ENCODE peak calls at places on chromosomes 12 and 14, in four cellular contexts. R is PC-3, J is lower lobe of right lung, H is left lung. O is an unnamed sample.
A peak's percentile ranks its signal among the peaks of the same experiment; 100 is the strongest.

GRCh38 chr12:106149096-106149784 is 10.5 kb upstream of the NUAK1 start:
- ATAC-seq in R (peak; percentile 90), J (no peak), H (peak; percentile 73), O (no peak)

GRCh38 chr12:103772367-103773108 is 68.5 kb downstream of the NT5DC3 start:
- ATAC-seq in R (no peak), J (no peak), H (no peak), O (peak; percentile 17)

GRCh38 chr14:50237448-50237847 is 6.1 kb upstream of the SOS2 start:
- ATAC-seq in R (no peak), J (no peak), H (no peak), O (no peak)

GRCh38 chr12:129312048-129312447 is 458.8 kb downstream of the GLT1D1 start:
- ATAC-seq in R (no peak), J (no peak), H (no peak), O (no peak)

GRCh38 chr12:6361834-6362233 is 13.5 kb downstream of the SCNN1A start:
- ATAC-seq in R (peak; percentile 70), J (peak; percentile 30), H (peak; percentile 19), O (peak; percentile 34)

GRCh38 chr14:31292962-31293616 is 85.5 kb upstream of the HECTD1 start:
- ATAC-seq in R (no peak), J (no peak), H (peak; percentile 64), O (no peak)

GRCh38 chr12:84843588-84844144 is 68.9 kb downstream of the SLC6A15 start:
- ATAC-seq in R (no peak), J (no peak), H (no peak), O (no peak)

GRCh38 chr14:96584199-96584906 is 82.2 kb downstream of the PAPOLA start:
- ATAC-seq in R (peak; percentile 91), J (peak; percentile 61), H (peak; percentile 86), O (peak; percentile 55)

GRCh38 chr12:9327307-9327706 is 119.1 kb upstream of the PZP start:
- ATAC-seq in R (no peak), J (no peak), H (no peak), O (no peak)

GRCh38 chr12:15691372-15691771 is 97.8 kb downstream of the EPS8 start:
- ATAC-seq in R (no peak), J (no peak), H (no peak), O (no peak)

GRCh38 chr12:13130981-13131380 is 27.5 kb upstream of the GSG1 start:
- ATAC-seq in R (no peak), J (no peak), H (no peak), O (no peak)

GRCh38 chr12:29229158-29229505 is 80.1 kb downstream of the FAR2 start:
- ATAC-seq in R (no peak), J (no peak), H (no peak), O (no peak)

GRCh38 chr12:114682101-114682919 is 1.7 kb downstream of the TBX3 start:
- ATAC-seq in R (no peak), J (no peak), H (no peak), O (no peak)

GRCh38 chr14:97266653-97267052 is 469.5 kb downstream of the VRK1 start:
- ATAC-seq in R (peak; percentile 26), J (no peak), H (no peak), O (no peak)

GRCh38 chr14:81311816-81312215 is 88.3 kb downstream of the STON2 start:
- ATAC-seq in R (no peak), J (no peak), H (peak; percentile 10), O (peak; percentile 93)

GRCh38 chr12:27193106-27193505 is 51.0 kb upstream of the STK38L start:
- ATAC-seq in R (no peak), J (peak; percentile 29), H (peak; percentile 22), O (no peak)

GRCh38 chr14:52840916-52841315 is 49.5 kb upstream of the GNPNAT1 start:
- ATAC-seq in R (peak; percentile 100), J (peak; percentile 68), H (peak; percentile 73), O (peak; percentile 90)

GRCh38 chr12:97308576-97309198 is 153.9 kb upstream of the RMST start:
- ATAC-seq in R (no peak), J (peak; percentile 29), H (peak; percentile 76), O (peak; percentile 71)

GRCh38 chr12:21429994-21430393 is 7.5 kb upstream of the PYROXD1 start:
- ATAC-seq in R (no peak), J (no peak), H (no peak), O (no peak)

GRCh38 chr12:92012691-92013090 is 133.0 kb downstream of the BTG1 start:
- ATAC-seq in R (no peak), J (no peak), H (no peak), O (no peak)

GRCh38 chr12:15827136-15827535 is 37.9 kb upstream of the EPS8 start:
- ATAC-seq in R (no peak), J (no peak), H (no peak), O (no peak)

GRCh38 chr12:102059343-102059742 is 2.4 kb downstream of the WASHC3 start:
- ATAC-seq in R (no peak), J (no peak), H (no peak), O (no peak)

GRCh38 chr12:2922329-2922728 is 31.6 kb downstream of the TULP3 start:
- ATAC-seq in R (no peak), J (no peak), H (no peak), O (no peak)

GRCh38 chr12:105522166-105522825 is 191.8 kb downstream of the C12orf75 start:
- ATAC-seq in R (no peak), J (no peak), H (no peak), O (no peak)

GRCh38 chr14:64671591-64671990 is 32.6 kb upstream of the PLEKHG3 start:
- ATAC-seq in R (peak; percentile 73), J (peak; percentile 60), H (peak; percentile 81), O (no peak)

GRCh38 chr12:32507559-32508276 is 108.4 kb downstream of the FGD4 start:
- ATAC-seq in R (no peak), J (peak; percentile 46), H (peak; percentile 18), O (no peak)

GRCh38 chr14:63676615-63677014 is 34.9 kb upstream of the WDR89 start:
- ATAC-seq in R (no peak), J (no peak), H (no peak), O (no peak)

GRCh38 chr12:117900561-117900960 is 68.2 kb downstream of the KSR2 start:
- ATAC-seq in R (peak; percentile 99), J (no peak), H (no peak), O (no peak)

GRCh38 chr12:102910792-102911191 is 6.3 kb downstream of the PAH start:
- ATAC-seq in R (no peak), J (no peak), H (no peak), O (no peak)

GRCh38 chr12:113425960-113426453 is 3.8 kb downstream of the SDSL start:
- ATAC-seq in R (no peak), J (no peak), H (no peak), O (no peak)

GRCh38 chr12:25151476-25151875 is 43.5 kb downstream of the DNAI7 start:
- ATAC-seq in R (peak; percentile 66), J (peak; percentile 76), H (peak; percentile 76), O (peak; percentile 84)

GRCh38 chr12:29428630-29429029 is 47.7 kb upstream of the ERGIC2 start:
- ATAC-seq in R (peak; percentile 54), J (peak; percentile 82), H (peak; percentile 88), O (peak; percentile 97)

GRCh38 chr12:123813349-123813748 is 51.2 kb downstream of the DNAH10 start:
- ATAC-seq in R (no peak), J (no peak), H (no peak), O (no peak)

O was measured in esophagus mucosa.